ENCODE peak calls at places on chromosome 1, in five cellular contexts. D is uterus, T is cardiac muscle cell, X is H9, F is upper lobe of right lung. Z is an unnamed sample. For H3K9me3, the result is how much of the 10 kb centered on the place peaks cover.

GRCh38 chr1:91173379-91173890 is 151.6 kb upstream of the ZNF644 start:
- DNase-seq in D (no peak), T (no peak), X (no peak), F (no peak), Z (no peak)

GRCh38 chr1:174534789-174535188 is 87.0 kb downstream of the GPR52 start:
- DNase-seq in D (no peak), T (no peak), X (no peak), F (no peak), Z (no peak)

GRCh38 chr1:77542784-77543183 is 139.7 kb downstream of the ZZZ3 start:
- DNase-seq in D (no peak), T (no peak), X (no peak), F (no peak), Z (no peak)

GRCh38 chr1:108124622-108125311 is 75.4 kb downstream of the SLC25A24 start:
- DNase-seq in D (no peak), T (no peak), X (no peak), F (no peak), Z (no peak)

GRCh38 chr1:2046953-2047748 is 3.1 kb upstream of the PRKCZ start:
- DNase-seq in D (no peak), T (no peak), X (peak), F (no peak), Z (no peak)

GRCh38 chr1:88433556-88433955 is 250.5 kb upstream of the PKN2 start:
- DNase-seq in D (no peak), T (no peak), X (no peak), F (no peak), Z (no peak)

GRCh38 chr1:3312894-3313578 is 141.4 kb upstream of the ARHGEF16 start:
- DNase-seq in D (peak), T (peak), X (peak), F (peak), Z (peak)

GRCh38 chr1:180994262-180994661 is 28.4 kb downstream of the STX6 start:
- DNase-seq in D (no peak), T (no peak), X (no peak), F (no peak), Z (no peak)

GRCh38 chr1:239212841-239213240 is 173.5 kb upstream of the CHRM3 start:
- DNase-seq in D (no peak), T (no peak), X (no peak), F (no peak), Z (no peak)

GRCh38 chr1:10561955-10562354 is 87.2 kb downstream of the PEX14 start:
- DNase-seq in D (no peak), T (no peak), X (no peak), F (no peak), Z (no peak)

GRCh38 chr1:155103325-155103724 is 24.4 kb upstream of the EFNA1 start:
- DNase-seq in D (no peak), T (no peak), X (no peak), F (no peak), Z (no peak)

GRCh38 chr1:236639686-236640085 is 35.4 kb upstream of the HEATR1 start:
- DNase-seq in D (no peak), T (no peak), X (no peak), F (no peak), Z (no peak)

GRCh38 chr1:19013826-19014548 is 57.5 kb upstream of the IFFO2 start:
- DNase-seq in D (no peak), T (no peak), X (no peak), F (no peak), Z (no peak)

DNA sequence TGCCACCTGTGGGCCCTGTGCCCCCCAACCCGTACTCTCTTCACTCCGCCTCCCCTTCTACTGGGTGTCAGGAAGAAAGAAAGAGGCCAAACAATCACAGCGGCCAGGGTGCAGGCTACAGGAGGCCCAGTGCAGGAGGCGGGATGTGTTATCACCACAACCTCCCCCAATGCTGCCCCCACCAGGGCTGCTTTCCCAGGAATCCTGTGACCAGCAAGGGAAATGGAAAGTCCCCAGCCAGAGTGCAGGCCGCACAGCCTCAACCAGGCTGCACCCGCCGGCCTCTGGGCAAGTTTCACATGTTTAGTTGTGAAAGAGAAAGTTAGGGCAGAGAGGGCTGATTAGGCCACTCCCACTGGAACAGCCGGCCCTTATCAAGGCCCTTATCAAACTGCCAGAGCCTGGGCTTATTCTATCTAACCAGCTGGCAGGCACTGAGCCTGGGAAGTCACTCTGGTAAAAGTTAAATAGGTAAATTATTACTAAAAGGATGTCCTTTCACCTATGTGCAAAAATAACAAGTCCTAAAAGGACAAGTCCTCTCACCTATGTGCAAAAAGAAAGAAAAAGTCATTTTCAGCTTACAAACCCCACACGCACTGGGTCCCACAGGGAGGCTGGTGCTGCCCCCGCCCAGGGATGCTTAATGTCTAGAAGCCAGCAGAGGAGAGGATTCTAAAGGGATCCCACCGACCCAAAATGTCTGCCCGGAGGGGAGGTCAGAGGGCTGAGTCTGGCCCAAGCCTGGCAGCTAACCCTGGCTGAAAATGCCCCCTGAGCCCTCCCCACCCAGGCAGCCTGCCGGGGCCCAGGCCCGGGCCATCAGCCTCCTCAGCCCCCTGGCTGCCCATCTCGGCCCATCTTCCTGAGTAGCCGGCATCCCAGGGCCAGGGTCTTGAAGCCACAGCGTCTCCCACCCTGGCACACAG is 33.7 kb downstream of the ACOT7 start:
- DNase-seq in D (peak), T (peak), X (peak), F (peak), Z (peak)
- TF ChIP-seq CTCF in D (no peak), T (no peak), X (no peak), F (peak), Z (no peak)

GRCh38 chr1:208304193-208304712 is 60.1 kb upstream of the PLXNA2 start:
- DNase-seq in D (no peak), T (no peak), X (no peak), F (no peak), Z (no peak)

GRCh38 chr1:208300084-208300770 is 56.0 kb upstream of the PLXNA2 start:
- DNase-seq in D (no peak), T (no peak), X (no peak), F (no peak), Z (no peak)

GRCh38 chr1:208298593-208299233 is 54.5 kb upstream of the PLXNA2 start:
- DNase-seq in D (no peak), T (no peak), X (no peak), F (peak), Z (no peak)

GRCh38 chr1:208303743-208304142 is 59.6 kb upstream of the PLXNA2 start:
- DNase-seq in D (no peak), T (no peak), X (no peak), F (no peak), Z (no peak)

GRCh38 chr1:208302702-208303101 is 58.5 kb upstream of the PLXNA2 start:
- DNase-seq in D (no peak), T (no peak), X (no peak), F (no peak), Z (no peak)
- H3K9me3 ChIP-seq in D (under half), T (under half), X (under half), F (under half), Z (under half)

GRCh38 chr1:32199043-32199716 is 1.2 kb upstream of the CCDC28B start:
- DNase-seq in D (no peak), T (no peak), X (no peak), F (no peak), Z (no peak)
- H3K27ac ChIP-seq in D (peak), T (peak), X (no peak), F (peak), Z (peak)

GRCh38 chr1:232130815-232131474 is 499.0 kb downstream of the SIPA1L2 start:
- DNase-seq in D (no peak), T (no peak), X (no peak), F (no peak), Z (no peak)
- TF ChIP-seq CTCF in D (no peak), T (no peak), X (no peak), F (no peak), Z (no peak)

GRCh38 chr1:204628868-204629267 is 56.7 kb downstream of the LRRN2 start:
- DNase-seq in D (no peak), T (no peak), X (no peak), F (no peak), Z (no peak)
- H3K9me3 ChIP-seq in D (under half), T (under half), X (under half), F (under half), Z (under half)

GRCh38 chr1:157820299-157820698 is 379 bp upstream of the FCRL1 start:
- DNase-seq in D (no peak), T (no peak), X (no peak), F (no peak), Z (no peak)
- H3K27ac ChIP-seq in D (no peak), T (no peak), X (no peak), F (no peak), Z (no peak)

Z was measured in left ventricle myocardium inferior.